ENCODE peak calls at places on chromosomes 4 and X, in nine cellular contexts. T, C, S, W, N, G, I, E and R are unnamed samples.

GRCh38 chr4:123821861-123822260 is 425.3 kb downstream of the SPRY1 start:
- DNase-seq in T (no peak), C (no peak), S (peak; percentile 50), W (no peak), N (no peak), G (no peak), I (peak; percentile 61), E (peak; percentile 51), R (no peak)

GRCh38 chr4:155906554-155907247 is 3.2 kb downstream of the TDO2 start:
- DNase-seq in T (no peak), C (no peak), S (peak; percentile 50), W (no peak), N (no peak), G (peak; percentile 17), I (peak; percentile 67), E (peak; percentile 82), R (no peak)

GRCh38 chrX:10077425-10078188 is 79.2 kb upstream of the CLCN4 start:
- DNase-seq in T (no peak), C (no peak), S (peak; percentile 2), W (no peak), N (no peak), G (no peak), I (peak; percentile 56), E (peak; percentile 81), R (no peak)

GRCh38 chr4:122602277-122603142 is 18.4 kb downstream of the IL21 start:
- DNase-seq in T (no peak), C (no peak), S (peak; percentile 48), W (no peak), N (no peak), G (no peak), I (peak; percentile 74), E (peak; percentile 63), R (peak; percentile 41)

GRCh38 chr4:112739442-112739841 is 102.5 kb downstream of the LARP7 start:
- DNase-seq in T (no peak), C (peak; percentile 42), S (no peak), W (no peak), N (no peak), G (no peak), I (peak; percentile 49), E (peak; percentile 62), R (no peak)

GRCh38 chr4:101972791-101973190 is 182.3 kb downstream of the BANK1 start:
- DNase-seq in T (no peak), C (no peak), S (no peak), W (no peak), N (no peak), G (no peak), I (peak; percentile 74), E (peak; percentile 89), R (no peak)

GRCh38 chrX:28491941-28492340 is 95.3 kb upstream of the IL1RAPL1 start:
- DNase-seq in T (no peak), C (no peak), S (no peak), W (no peak), N (no peak), G (no peak), I (no peak), E (peak; percentile 48), R (no peak)

GRCh38 chr4:103400405-103400804 is 202.3 kb upstream of the CENPE start:
- DNase-seq in T (no peak), C (no peak), S (no peak), W (no peak), N (no peak), G (no peak), I (peak; percentile 87), E (peak; percentile 95), R (no peak)

GRCh38 chr4:110623710-110624015 is 786 bp upstream of the PITX2 start:
- DNase-seq in T (no peak), C (no peak), S (no peak), W (no peak), N (no peak), G (no peak), I (no peak), E (no peak), R (no peak)

GRCh38 chr4:110621328-110621812 is 1.5 kb downstream of the PITX2 start:
- DNase-seq in T (no peak), C (no peak), S (no peak), W (no peak), N (no peak), G (no peak), I (no peak), E (no peak), R (no peak)

GRCh38 chr4:110622841-110623709 is at the start of gene PITX2:
- DNase-seq in T (peak; percentile 97), C (peak; percentile 98), S (peak; percentile 99), W (peak; percentile 36), N (peak; percentile 53), G (peak; percentile 74), I (peak; percentile 98), E (peak; percentile 55), R (no peak)

GRCh38 chr4:110620352-110621327 is 2.2 kb downstream of the PITX2 start:
- DNase-seq in T (no peak), C (no peak), S (no peak), W (no peak), N (no peak), G (no peak), I (peak; percentile 82), E (no peak), R (no peak)

DNA sequence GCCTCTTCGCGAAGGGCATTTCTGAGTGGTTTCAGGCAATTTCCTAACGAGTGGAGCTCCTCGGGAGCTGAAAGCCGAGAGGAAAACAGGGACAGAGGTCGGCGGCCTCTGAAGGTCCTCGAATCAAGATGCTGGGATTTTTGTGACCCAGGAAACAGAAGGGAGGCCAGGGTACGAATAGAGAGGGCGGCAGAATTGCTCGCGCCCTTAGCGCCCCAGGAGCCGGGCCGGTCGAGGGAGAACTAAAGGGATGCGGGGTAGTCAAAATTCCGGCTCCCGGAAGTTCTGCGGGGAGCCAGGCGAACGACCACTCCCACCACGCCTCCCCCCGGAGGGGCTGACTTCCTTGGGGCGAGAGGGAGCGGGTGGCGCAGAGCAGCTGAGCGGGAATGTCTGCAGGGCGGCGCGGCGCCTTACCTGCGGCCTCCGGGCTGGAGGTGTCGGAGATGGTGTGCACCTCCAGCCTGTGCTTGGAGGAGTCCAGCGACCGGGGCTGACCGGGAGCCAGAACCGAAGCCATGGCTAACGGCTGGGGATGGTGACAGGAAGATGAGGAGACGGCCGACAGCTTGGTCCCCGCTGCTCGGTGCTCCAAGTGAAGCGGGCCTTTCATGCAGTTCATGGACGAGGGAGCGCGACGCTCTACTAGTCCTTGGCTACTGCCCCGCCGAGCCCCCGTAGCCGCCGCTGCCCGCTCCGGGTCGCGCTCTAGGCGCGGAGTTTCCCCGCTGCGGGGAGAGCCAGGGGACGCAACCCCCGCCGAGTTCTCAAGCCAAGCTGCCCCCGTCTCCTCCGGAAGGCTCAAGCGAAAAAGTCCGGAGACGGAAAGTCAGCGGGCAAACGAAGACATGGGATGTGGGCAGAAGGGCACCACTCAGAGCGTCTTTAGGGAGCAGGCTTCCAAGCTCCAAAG is 782 bp downstream of the PITX2 start:
- DNase-seq in T (no peak), C (no peak), S (peak; percentile 30), W (no peak), N (no peak), G (no peak), I (peak; percentile 64), E (no peak), R (no peak)
- H3K27me3 ChIP-seq in T (peaks cover 98% of the 10 kb centered on the region), C (no peaks in the 10 kb centered on the region), S (no peaks in the 10 kb centered on the region), W (peaks cover 48% of the 10 kb centered on the region), N (peaks cover 17% of the 10 kb centered on the region), G (peaks cover 6% of the 10 kb centered on the region), I (no peaks in the 10 kb centered on the region), E (peaks cover 80% of the 10 kb centered on the region), R (peaks cover 85% of the 10 kb centered on the region)

GRCh38 chr4:31327031-31327430 is 606.9 kb downstream of the PCDH7 start:
- DNase-seq in T (no peak), C (no peak), S (no peak), W (no peak), N (no peak), G (no peak), I (no peak), E (no peak), R (no peak)

GRCh38 chr4:31325300-31325699 is 605.1 kb downstream of the PCDH7 start:
- DNase-seq in T (no peak), C (no peak), S (no peak), W (no peak), N (no peak), G (no peak), I (no peak), E (no peak), R (no peak)

GRCh38 chr4:31328921-31329320 is 608.8 kb downstream of the PCDH7 start:
- DNase-seq in T (no peak), C (no peak), S (no peak), W (no peak), N (no peak), G (no peak), I (no peak), E (no peak), R (no peak)

GRCh38 chr4:31324814-31325213 is 604.6 kb downstream of the PCDH7 start:
- DNase-seq in T (no peak), C (no peak), S (no peak), W (no peak), N (no peak), G (no peak), I (no peak), E (no peak), R (no peak)
- H3K27me3 ChIP-seq in T (no peaks in the 10 kb centered on the region), C (no peaks in the 10 kb centered on the region), S (no peaks in the 10 kb centered on the region), W (no peaks in the 10 kb centered on the region), N (no peaks in the 10 kb centered on the region), G (no peaks in the 10 kb centered on the region), I (no peaks in the 10 kb centered on the region), E (no peaks in the 10 kb centered on the region), R (no peaks in the 10 kb centered on the region)

GRCh38 chrX:41301438-41301824 is 32.5 kb upstream of the DDX3X start:
- DNase-seq in T (no peak), C (no peak), S (peak; percentile 43), W (no peak), N (no peak), G (no peak), I (no peak), E (no peak), R (no peak)

GRCh38 chrX:41300758-41301437 is 33.1 kb upstream of the DDX3X start:
- DNase-seq in T (no peak), C (no peak), S (peak; percentile 55), W (no peak), N (no peak), G (no peak), I (peak; percentile 17), E (peak; percentile 41), R (no peak)

GRCh38 chrX:41303013-41303412 is 30.9 kb upstream of the DDX3X start:
- DNase-seq in T (no peak), C (no peak), S (no peak), W (no peak), N (no peak), G (no peak), I (peak; percentile 84), E (peak; percentile 68), R (no peak)

GRCh38 chrX:41302293-41302868 is 31.6 kb upstream of the DDX3X start:
- DNase-seq in T (no peak), C (no peak), S (peak; percentile 43), W (no peak), N (no peak), G (no peak), I (peak; percentile 58), E (peak; percentile 31), R (no peak)

DNA sequence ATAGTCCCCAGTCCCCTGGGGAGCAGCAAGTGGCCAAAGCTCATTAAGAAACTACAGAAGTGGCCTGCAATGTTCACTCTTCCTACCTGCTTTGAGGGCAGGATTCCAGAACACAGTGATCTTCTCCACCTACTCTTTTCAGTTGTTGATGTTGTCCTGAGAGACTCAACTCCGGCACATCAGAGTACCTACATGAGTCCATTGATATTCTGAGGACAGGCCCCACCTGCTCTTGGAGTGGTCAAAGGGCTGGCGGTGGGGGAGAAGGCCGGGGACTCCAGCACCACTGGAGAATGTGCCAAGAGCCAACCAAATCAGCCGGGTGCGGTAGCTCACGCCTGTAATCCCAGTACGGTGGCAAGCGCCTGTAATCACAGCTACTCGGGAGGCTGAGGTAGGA is 29.8 kb upstream of the DDX3X start:
- DNase-seq in T (no peak), C (no peak), S (no peak), W (no peak), N (no peak), G (no peak), I (no peak), E (no peak), R (no peak)
- H3K27me3 ChIP-seq in T (no peaks in the 10 kb centered on the region), C (no peaks in the 10 kb centered on the region), S (no peaks in the 10 kb centered on the region), W (no peaks in the 10 kb centered on the region), N (no peaks in the 10 kb centered on the region), G (no peaks in the 10 kb centered on the region), I (no peaks in the 10 kb centered on the region), E (no peaks in the 10 kb centered on the region), R (no peaks in the 10 kb centered on the region)

GRCh38 chrX:112844250-112844649 is 3.6 kb upstream of the AMOT start:
- DNase-seq in T (no peak), C (no peak), S (no peak), W (no peak), N (no peak), G (no peak), I (no peak), E (peak; percentile 21), R (no peak)
- H3K27me3 ChIP-seq in T (peaks cover 9% of the 10 kb centered on the region), C (no peaks in the 10 kb centered on the region), S (no peaks in the 10 kb centered on the region), W (no peaks in the 10 kb centered on the region), N (no peaks in the 10 kb centered on the region), G (no peaks in the 10 kb centered on the region), I (no peaks in the 10 kb centered on the region), E (no peaks in the 10 kb centered on the region), R (no peaks in the 10 kb centered on the region)